ENCODE peak calls at places on chromosomes 4 and X, in five cellular contexts. One of them, this sample, is unnamed.

GRCh38 chr4:120694973-120695372 is 227.6 kb downstream of the PRDM5 start:
- DNase-seq in H1: no peak
- DNase-seq in sigmoid colon: peak; percentile 71
- DNase-seq in suprapubic skin: no peak
- DNase-seq in HL-60: no peak
- DNase-seq in this sample: no peak

GRCh38 chr4:74794341-74794801 is at the start of gene BTC:
- DNase-seq in suprapubic skin: peak; percentile 50
- DNase-seq in sigmoid colon: peak; percentile 78
- DNase-seq in H1: no peak
- DNase-seq in HL-60: peak; percentile 21
- DNase-seq in this sample: no peak

GRCh38 chr4:5995901-5996623 is 22.2 kb downstream of the C4orf50 start:
- DNase-seq in H1: no peak
- DNase-seq in suprapubic skin: peak; percentile 47
- DNase-seq in HL-60: no peak
- DNase-seq in sigmoid colon: peak; percentile 35
- DNase-seq in this sample: no peak

GRCh38 chr4:123826896-123827295 is 430.3 kb downstream of the SPRY1 start:
- DNase-seq in HL-60: no peak
- DNase-seq in suprapubic skin: no peak
- DNase-seq in H1: no peak
- DNase-seq in sigmoid colon: no peak
- DNase-seq in this sample: no peak

GRCh38 chr4:163332526-163333405 is at the start of gene NPY1R:
- DNase-seq in HL-60: peak; percentile 70
- DNase-seq in sigmoid colon: peak; percentile 77
- DNase-seq in H1: peak; percentile 46
- DNase-seq in suprapubic skin: peak; percentile 71
- DNase-seq in this sample: no peak

GRCh38 chr4:55398461-55398860 is 2.7 kb downstream of the TMEM165 start:
- DNase-seq in suprapubic skin: no peak
- DNase-seq in sigmoid colon: no peak
- DNase-seq in HL-60: no peak
- DNase-seq in H1: no peak
- DNase-seq in this sample: no peak

GRCh38 chrX:72477787-72478186 is 94.9 kb downstream of the HDAC8 start:
- DNase-seq in HL-60: no peak
- DNase-seq in H1: no peak
- DNase-seq in suprapubic skin: no peak
- DNase-seq in sigmoid colon: no peak
- DNase-seq in this sample: no peak

GRCh38 chr4:3729885-3730226 is 36.3 kb upstream of the ADRA2C start:
- DNase-seq in HL-60: no peak
- DNase-seq in sigmoid colon: no peak
- DNase-seq in H1: no peak
- DNase-seq in suprapubic skin: no peak
- DNase-seq in this sample: no peak

GRCh38 chr4:38154251-38154650 is 194.1 kb downstream of the PTTG2 start:
- DNase-seq in sigmoid colon: no peak
- DNase-seq in HL-60: no peak
- DNase-seq in suprapubic skin: peak; percentile 57
- DNase-seq in H1: no peak
- DNase-seq in this sample: no peak

GRCh38 chrX:11143931-11144678 is 33.0 kb downstream of the HCCS start:
- DNase-seq in HL-60: peak; percentile 63
- DNase-seq in sigmoid colon: peak; percentile 77
- DNase-seq in H1: no peak
- DNase-seq in suprapubic skin: no peak
- DNase-seq in this sample: no peak

GRCh38 chr4:118772149-118773081 is 63.5 kb downstream of the SEC24D start:
- DNase-seq in HL-60: no peak
- DNase-seq in H1: no peak
- DNase-seq in suprapubic skin: no peak
- DNase-seq in sigmoid colon: no peak
- DNase-seq in this sample: no peak

GRCh38 chr4:22483551-22483981 is 32.3 kb downstream of the ADGRA3 start:
- DNase-seq in sigmoid colon: no peak
- DNase-seq in HL-60: peak; percentile 24
- DNase-seq in H1: no peak
- DNase-seq in suprapubic skin: no peak
- DNase-seq in this sample: no peak

GRCh38 chrX:48475295-48475694 is 704 bp upstream of the FTSJ1 start:
- DNase-seq in HL-60: no peak
- DNase-seq in suprapubic skin: no peak
- DNase-seq in sigmoid colon: no peak
- DNase-seq in H1: no peak
- DNase-seq in this sample: no peak

GRCh38 chr4:154491341-154491679 is 289 bp downstream of the DCHS2 start:
- DNase-seq in H1: no peak
- DNase-seq in HL-60: no peak
- DNase-seq in suprapubic skin: no peak
- DNase-seq in sigmoid colon: peak; percentile 72
- DNase-seq in this sample: no peak

GRCh38 chr4:118141240-118141639 is 107.0 kb downstream of the NDST3 start:
- DNase-seq in sigmoid colon: no peak
- DNase-seq in H1: no peak
- DNase-seq in HL-60: no peak
- DNase-seq in suprapubic skin: no peak
- DNase-seq in this sample: no peak

GRCh38 chr4:135319685-135320084 is 1118.1 kb upstream of the PABPC4L start:
- DNase-seq in H1: no peak
- DNase-seq in sigmoid colon: no peak
- DNase-seq in suprapubic skin: no peak
- DNase-seq in HL-60: no peak
- DNase-seq in this sample: no peak

GRCh38 chrX:67524428-67524827 is 19.4 kb upstream of the AR start:
- DNase-seq in HL-60: no peak
- DNase-seq in H1: no peak
- DNase-seq in suprapubic skin: no peak
- DNase-seq in sigmoid colon: no peak
- DNase-seq in this sample: no peak

GRCh38 chr4:72631296-72631695 is 62.3 kb upstream of the ADAMTS3 start:
- DNase-seq in H1: no peak
- DNase-seq in sigmoid colon: peak; percentile 67
- DNase-seq in suprapubic skin: no peak
- DNase-seq in HL-60: no peak
- DNase-seq in this sample: no peak

GRCh38 chrX:122134291-122134690 is 1049.8 kb upstream of the GRIA3 start:
- DNase-seq in HL-60: no peak
- DNase-seq in suprapubic skin: no peak
- DNase-seq in H1: no peak
- DNase-seq in sigmoid colon: no peak
- DNase-seq in this sample: no peak

GRCh38 chr4:74038161-74039064 is at the start of gene CXCL3:
- DNase-seq in H1: no peak
- DNase-seq in HL-60: peak; percentile 51
- DNase-seq in sigmoid colon: peak; percentile 79
- DNase-seq in suprapubic skin: peak; percentile 84
- DNase-seq in this sample: no peak

GRCh38 chrX:141945415-141945814 is 41.7 kb downstream of the MAGEC1 start:
- DNase-seq in sigmoid colon: no peak
- DNase-seq in suprapubic skin: no peak
- DNase-seq in HL-60: no peak
- DNase-seq in H1: no peak
- DNase-seq in this sample: no peak

GRCh38 chrX:48715876-48716502 is 19.5 kb downstream of the SUV39H1 start:
- DNase-seq in H1: no peak
- DNase-seq in sigmoid colon: no peak
- DNase-seq in HL-60: no peak
- DNase-seq in suprapubic skin: no peak
- DNase-seq in this sample: no peak

GRCh38 chr4:25861422-25861926 is 1.3 kb downstream of the SEL1L3 start:
- DNase-seq in sigmoid colon: no peak
- DNase-seq in HL-60: peak; percentile 6
- DNase-seq in suprapubic skin: no peak
- DNase-seq in H1: no peak
- DNase-seq in this sample: no peak

GRCh38 chr4:56871357-56871993 is 36.2 kb upstream of the REST start:
- DNase-seq in H1: no peak
- DNase-seq in suprapubic skin: no peak
- DNase-seq in HL-60: no peak
- DNase-seq in sigmoid colon: no peak
- DNase-seq in this sample: no peak

GRCh38 chr4:83282049-83282535 is 2.5 kb downstream of the COQ2 start:
- DNase-seq in HL-60: peak; percentile 64
- DNase-seq in H1: no peak
- DNase-seq in sigmoid colon: no peak
- DNase-seq in suprapubic skin: no peak
- DNase-seq in this sample: no peak

DNA sequence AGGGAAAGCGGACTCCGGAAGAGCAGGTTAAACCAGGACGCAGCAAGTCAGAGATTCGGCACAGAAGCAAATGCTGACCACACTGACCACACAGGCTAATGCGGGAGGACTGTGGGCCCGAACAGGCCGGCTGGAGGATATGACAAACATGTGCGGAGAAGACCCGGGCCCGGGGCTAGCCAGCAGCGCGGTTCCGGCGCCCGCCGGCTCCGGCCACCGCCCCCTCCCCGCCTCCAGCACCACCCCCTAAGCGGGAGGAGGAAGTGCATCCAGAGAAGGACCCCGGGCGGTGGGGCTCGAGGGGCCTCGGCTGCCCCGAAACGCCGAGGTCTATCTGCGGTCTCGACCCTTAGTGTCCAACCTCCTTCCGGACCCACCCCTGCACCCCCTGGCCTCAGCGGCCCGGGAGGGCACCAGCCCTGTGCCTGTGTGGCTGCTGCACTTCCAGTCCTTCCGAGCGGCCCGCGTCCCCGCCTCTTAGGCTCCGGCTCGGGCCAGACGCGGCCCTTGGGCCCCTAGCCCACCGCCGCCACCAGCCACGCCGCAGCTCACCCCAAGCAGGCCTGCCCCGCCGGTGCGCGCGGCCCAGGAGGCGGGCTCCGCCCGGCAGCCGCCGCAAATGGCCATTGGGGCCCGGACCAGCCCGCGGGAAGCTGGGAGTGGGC is 2.1 kb downstream of the ELOVL6 start:
- DNase-seq in H1: no peak
- DNase-seq in HL-60: no peak
- DNase-seq in sigmoid colon: peak; percentile 66
- DNase-seq in suprapubic skin: peak; percentile 69
- DNase-seq in this sample: no peak
- TF ChIP-seq POLR2AphosphoS5 in H1: peak; percentile 87
- TF ChIP-seq POLR2AphosphoS5 in HL-60: no peak
- TF ChIP-seq POLR2AphosphoS5 in sigmoid colon: no peak
- TF ChIP-seq POLR2AphosphoS5 in suprapubic skin: no peak
- TF ChIP-seq POLR2AphosphoS5 in this sample: peak; percentile 55

GRCh38 chr4:100162027-100162685 is 28.1 kb downstream of the DDIT4L start:
- DNase-seq in HL-60: no peak
- DNase-seq in sigmoid colon: no peak
- DNase-seq in H1: no peak
- DNase-seq in suprapubic skin: no peak
- DNase-seq in this sample: no peak

GRCh38 chr4:100168521-100168920 is 21.7 kb downstream of the DDIT4L start:
- DNase-seq in sigmoid colon: no peak
- DNase-seq in HL-60: no peak
- DNase-seq in H1: no peak
- DNase-seq in suprapubic skin: no peak
- DNase-seq in this sample: no peak

GRCh38 chr4:100166297-100167034 is 23.8 kb downstream of the DDIT4L start:
- DNase-seq in H1: no peak
- DNase-seq in sigmoid colon: no peak
- DNase-seq in suprapubic skin: no peak
- DNase-seq in HL-60: peak; percentile 57
- DNase-seq in this sample: no peak

GRCh38 chr4:100165809-100166208 is 24.5 kb downstream of the DDIT4L start:
- DNase-seq in HL-60: peak; percentile 58
- DNase-seq in H1: no peak
- DNase-seq in suprapubic skin: no peak
- DNase-seq in sigmoid colon: no peak
- DNase-seq in this sample: no peak

DNA sequence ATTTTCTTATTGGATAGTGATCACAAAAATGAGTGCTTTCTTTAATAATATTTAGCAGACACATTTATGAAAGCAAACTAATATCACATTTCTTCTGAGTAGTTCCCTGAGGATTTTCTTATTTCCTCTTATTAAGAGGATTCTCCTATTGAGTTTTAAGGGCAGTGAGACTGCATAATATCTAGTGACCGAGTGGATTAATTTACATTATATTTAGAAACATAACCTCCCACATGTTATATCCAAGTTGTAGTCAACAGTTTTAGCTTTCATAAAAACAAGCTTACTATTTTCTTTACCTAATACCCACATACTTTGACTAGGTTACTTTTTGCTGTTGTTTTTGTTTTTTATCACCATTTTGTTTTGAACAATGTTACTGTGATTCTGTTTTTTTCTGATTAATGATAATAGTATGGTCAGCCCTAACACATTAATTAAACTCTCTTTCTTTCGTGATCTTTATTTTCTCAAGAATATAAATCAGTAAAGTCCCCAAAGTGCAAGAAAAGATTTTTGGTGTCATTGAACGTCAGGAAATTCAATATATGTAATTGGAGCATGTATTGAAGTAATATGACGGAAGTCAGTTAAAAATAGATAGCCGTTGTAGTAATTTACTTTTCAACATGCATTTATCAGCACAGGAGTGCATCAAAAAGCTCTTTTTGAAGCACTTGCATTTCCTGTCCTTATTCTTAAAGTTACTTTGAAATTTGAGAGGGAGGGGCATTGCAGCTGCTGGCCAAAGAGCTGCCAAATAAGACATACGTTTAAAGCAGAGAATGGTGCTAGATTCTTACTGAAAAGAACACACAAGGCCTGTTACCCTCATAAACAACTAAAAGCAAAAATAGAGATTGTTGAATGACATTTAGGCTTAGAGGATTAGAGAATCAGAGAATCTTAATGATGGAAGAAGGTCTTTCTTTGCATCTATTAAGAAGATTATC is 25.2 kb downstream of the DDIT4L start:
- DNase-seq in H1: no peak
- DNase-seq in HL-60: no peak
- DNase-seq in suprapubic skin: no peak
- DNase-seq in sigmoid colon: no peak
- DNase-seq in this sample: no peak
- H3K27me3 ChIP-seq in H1: no peaks in the 10 kb centered on the region
- H3K27me3 ChIP-seq in HL-60: no peaks in the 10 kb centered on the region
- H3K27me3 ChIP-seq in suprapubic skin: no peaks in the 10 kb centered on the region
- H3K27me3 ChIP-seq in sigmoid colon: no peaks in the 10 kb centered on the region
- H3K27me3 ChIP-seq in this sample: no peaks in the 10 kb centered on the region

DNA sequence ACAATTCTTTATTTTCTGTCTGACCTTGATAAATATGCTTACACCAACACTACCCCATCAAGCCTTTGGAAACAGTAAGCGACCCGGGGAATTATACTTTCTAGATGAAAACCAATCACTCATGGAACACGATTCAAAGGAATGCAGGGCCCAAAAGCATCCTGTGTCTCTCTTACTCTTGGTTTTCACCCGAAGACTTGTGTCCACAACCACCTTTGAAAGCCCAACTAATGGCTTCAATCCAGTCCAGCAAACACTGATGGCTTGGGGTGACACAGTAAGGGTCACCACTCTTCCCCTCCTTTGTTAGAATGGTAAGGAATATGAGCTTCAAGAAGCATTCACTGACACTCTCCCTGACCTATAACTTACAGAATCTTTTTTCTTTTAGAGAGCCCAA is 1.6 kb downstream of the CBR4 start:
- DNase-seq in suprapubic skin: no peak
- DNase-seq in sigmoid colon: no peak
- DNase-seq in HL-60: no peak
- DNase-seq in H1: no peak
- DNase-seq in this sample: no peak
- H3K4me3 ChIP-seq in suprapubic skin: peak overlapping the region; percentile 66
- H3K4me3 ChIP-seq in sigmoid colon: peak overlapping the region; percentile 72
- H3K4me3 ChIP-seq in HL-60: no peak overlapping the region
- H3K4me3 ChIP-seq in H1: peak overlapping the region; percentile 78
- H3K4me3 ChIP-seq in this sample: peak overlapping the region; percentile 79

GRCh38 chr4:182144621-182145359 is 98.4 kb upstream of the TENM3 start:
- DNase-seq in H1: no peak
- DNase-seq in HL-60: no peak
- DNase-seq in sigmoid colon: no peak
- DNase-seq in suprapubic skin: no peak
- DNase-seq in this sample: no peak
- TF ChIP-seq POLR2AphosphoS5 in H1: no peak
- TF ChIP-seq POLR2AphosphoS5 in HL-60: no peak
- TF ChIP-seq POLR2AphosphoS5 in sigmoid colon: no peak
- TF ChIP-seq POLR2AphosphoS5 in suprapubic skin: no peak
- TF ChIP-seq POLR2AphosphoS5 in this sample: no peak

This sample was measured in vagina.